ENCODE peak calls at places on chromosome 7, in five cellular contexts. One of them, this sample, is unnamed.

GRCh38 chr7:45057853-45058252 is 30.9 kb downstream of the NACAD start:
- DNase-seq in trophoblast cell: no peak
- DNase-seq in H1: no peak
- DNase-seq in mesenchymal stem cell: peak; percentile 15
- DNase-seq in H9: no peak
- DNase-seq in this sample: no peak

GRCh38 chr7:100823534-100823933 is 3.8 kb downstream of the EPHB4 start:
- DNase-seq in mesenchymal stem cell: no peak
- DNase-seq in H1: no peak
- DNase-seq in H9: no peak
- DNase-seq in trophoblast cell: no peak
- DNase-seq in this sample: no peak

GRCh38 chr7:80781561-80781979 is 137.3 kb downstream of the SEMA3C start:
- DNase-seq in trophoblast cell: no peak
- DNase-seq in H1: no peak
- DNase-seq in mesenchymal stem cell: peak; percentile 60
- DNase-seq in H9: no peak
- DNase-seq in this sample: no peak

GRCh38 chr7:43756368-43757072 is 2.0 kb upstream of the BLVRA start:
- DNase-seq in H9: no peak
- DNase-seq in trophoblast cell: no peak
- DNase-seq in mesenchymal stem cell: peak; percentile 81
- DNase-seq in H1: no peak
- DNase-seq in this sample: no peak

GRCh38 chr7:7857143-7857583 is 111.4 kb upstream of the GLCCI1 start:
- DNase-seq in H9: no peak
- DNase-seq in trophoblast cell: no peak
- DNase-seq in H1: no peak
- DNase-seq in mesenchymal stem cell: no peak
- DNase-seq in this sample: no peak

GRCh38 chr7:22193361-22194016 is 163.5 kb downstream of the RAPGEF5 start:
- DNase-seq in H1: peak; percentile 59
- DNase-seq in H9: peak; percentile 84
- DNase-seq in trophoblast cell: no peak
- DNase-seq in mesenchymal stem cell: peak; percentile 50
- DNase-seq in this sample: peak; percentile 78

GRCh38 chr7:157904211-157904865 is 567.5 kb downstream of the DNAJB6 start:
- DNase-seq in H9: no peak
- DNase-seq in trophoblast cell: no peak
- DNase-seq in mesenchymal stem cell: no peak
- DNase-seq in H1: no peak
- DNase-seq in this sample: no peak

GRCh38 chr7:128848289-128849155 is 14.1 kb upstream of the ATP6V1F start:
- DNase-seq in mesenchymal stem cell: no peak
- DNase-seq in trophoblast cell: no peak
- DNase-seq in H1: no peak
- DNase-seq in H9: no peak
- DNase-seq in this sample: no peak

GRCh38 chr7:148911626-148912025 is 27.5 kb upstream of the EZH2 start:
- DNase-seq in mesenchymal stem cell: no peak
- DNase-seq in trophoblast cell: no peak
- DNase-seq in H9: no peak
- DNase-seq in H1: no peak
- DNase-seq in this sample: no peak

GRCh38 chr7:30478349-30479228 is at the start of gene NOD1:
- DNase-seq in trophoblast cell: peak; percentile 42
- DNase-seq in mesenchymal stem cell: peak; percentile 75
- DNase-seq in H1: peak; percentile 81
- DNase-seq in H9: peak; percentile 77
- DNase-seq in this sample: peak; percentile 51

GRCh38 chr7:1847260-1848001 is 177.4 kb downstream of the ELFN1 start:
- DNase-seq in mesenchymal stem cell: no peak
- DNase-seq in trophoblast cell: no peak
- DNase-seq in H1: no peak
- DNase-seq in H9: no peak
- DNase-seq in this sample: no peak

GRCh38 chr7:150519310-150519709 is 4.6 kb downstream of the GIMAP7 start:
- DNase-seq in mesenchymal stem cell: no peak
- DNase-seq in H9: no peak
- DNase-seq in H1: no peak
- DNase-seq in trophoblast cell: no peak
- DNase-seq in this sample: no peak

GRCh38 chr7:36283711-36284130 is 105.9 kb upstream of the ANLN start:
- DNase-seq in H1: no peak
- DNase-seq in mesenchymal stem cell: peak; percentile 29
- DNase-seq in H9: no peak
- DNase-seq in trophoblast cell: peak; percentile 30
- DNase-seq in this sample: no peak

GRCh38 chr7:36283171-36283570 is 106.5 kb upstream of the ANLN start:
- DNase-seq in mesenchymal stem cell: no peak
- DNase-seq in H9: no peak
- DNase-seq in trophoblast cell: no peak
- DNase-seq in H1: no peak
- DNase-seq in this sample: no peak

GRCh38 chr7:36279926-36280315 is 109.7 kb upstream of the ANLN start:
- DNase-seq in mesenchymal stem cell: no peak
- DNase-seq in H9: no peak
- DNase-seq in trophoblast cell: no peak
- DNase-seq in H1: no peak
- DNase-seq in this sample: no peak

GRCh38 chr7:36280840-36281812 is 108.5 kb upstream of the ANLN start:
- DNase-seq in trophoblast cell: peak; percentile 43
- DNase-seq in mesenchymal stem cell: peak; percentile 86
- DNase-seq in H1: no peak
- DNase-seq in H9: peak; percentile 74
- DNase-seq in this sample: no peak

GRCh38 chr7:36281945-36282727 is 107.5 kb upstream of the ANLN start:
- DNase-seq in H1: no peak
- DNase-seq in H9: no peak
- DNase-seq in mesenchymal stem cell: peak; percentile 33
- DNase-seq in trophoblast cell: no peak
- DNase-seq in this sample: no peak
- H2BK120ac ChIP-seq in H1: peak overlapping the region; percentile 91
- H2BK120ac ChIP-seq in H9: no peak overlapping the region
- H2BK120ac ChIP-seq in mesenchymal stem cell: no peak overlapping the region
- H2BK120ac ChIP-seq in trophoblast cell: no peak overlapping the region
- H2BK120ac ChIP-seq in this sample: no peak overlapping the region

DNA sequence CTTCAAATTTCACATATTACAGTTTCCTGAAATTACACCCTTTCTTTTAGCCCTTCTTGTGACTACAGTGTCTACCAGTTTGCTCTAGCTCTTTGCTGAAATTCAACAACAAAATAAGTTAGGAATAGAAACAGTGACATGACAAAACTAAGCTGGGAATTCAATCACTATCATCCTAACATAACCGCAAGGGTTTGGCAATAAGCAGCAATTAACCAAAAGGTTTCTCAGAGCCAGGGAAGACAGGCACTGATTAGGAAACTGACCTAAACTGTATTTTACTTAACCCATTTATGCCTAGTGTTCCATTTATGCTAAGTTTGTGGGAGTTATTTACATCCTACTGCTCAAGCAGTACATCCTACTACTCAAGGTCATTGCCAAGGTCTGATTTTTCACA is 31.3 kb downstream of the HIBADH start:
- DNase-seq in trophoblast cell: no peak
- DNase-seq in mesenchymal stem cell: no peak
- DNase-seq in H1: no peak
- DNase-seq in H9: no peak
- DNase-seq in this sample: no peak
- H2BK12ac ChIP-seq in trophoblast cell: no peak overlapping the region
- H2BK12ac ChIP-seq in mesenchymal stem cell: no peak overlapping the region
- H2BK12ac ChIP-seq in H1: no peak overlapping the region
- H2BK12ac ChIP-seq in H9: no peak overlapping the region
- H2BK12ac ChIP-seq in this sample: no peak overlapping the region

GRCh38 chr7:14115706-14116105 is 126.2 kb upstream of the ETV1 start:
- DNase-seq in H9: no peak
- DNase-seq in H1: no peak
- DNase-seq in trophoblast cell: no peak
- DNase-seq in mesenchymal stem cell: peak; percentile 5
- DNase-seq in this sample: no peak
- H2BK120ac ChIP-seq in H9: no peak overlapping the region
- H2BK120ac ChIP-seq in H1: no peak overlapping the region
- H2BK120ac ChIP-seq in trophoblast cell: no peak overlapping the region
- H2BK120ac ChIP-seq in mesenchymal stem cell: no peak overlapping the region
- H2BK120ac ChIP-seq in this sample: no peak overlapping the region

DNA sequence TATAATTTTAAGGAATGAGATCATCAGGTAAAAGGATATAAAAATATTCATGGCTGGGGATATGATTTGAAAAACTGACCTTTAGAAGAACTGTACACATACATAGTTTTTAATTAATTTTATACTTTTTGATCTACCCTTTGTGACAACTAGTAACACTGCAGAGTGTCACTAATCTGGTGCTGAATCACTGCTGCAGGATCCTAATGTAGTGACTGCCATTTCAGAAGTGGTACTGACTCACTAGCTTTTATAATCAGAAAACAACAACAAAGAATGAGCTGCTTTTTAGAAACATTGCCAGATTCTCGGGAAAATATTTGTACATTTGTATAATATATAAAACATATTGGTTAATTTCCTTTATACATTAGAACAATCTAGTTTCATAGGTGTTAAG is 110.4 kb downstream of the HIPK2 start:
- DNase-seq in mesenchymal stem cell: peak; percentile 52
- DNase-seq in trophoblast cell: no peak
- DNase-seq in H1: no peak
- DNase-seq in H9: no peak
- DNase-seq in this sample: no peak
- H2BK12ac ChIP-seq in mesenchymal stem cell: no peak overlapping the region
- H2BK12ac ChIP-seq in trophoblast cell: no peak overlapping the region
- H2BK12ac ChIP-seq in H1: no peak overlapping the region
- H2BK12ac ChIP-seq in H9: no peak overlapping the region
- H2BK12ac ChIP-seq in this sample: no peak overlapping the region

DNA sequence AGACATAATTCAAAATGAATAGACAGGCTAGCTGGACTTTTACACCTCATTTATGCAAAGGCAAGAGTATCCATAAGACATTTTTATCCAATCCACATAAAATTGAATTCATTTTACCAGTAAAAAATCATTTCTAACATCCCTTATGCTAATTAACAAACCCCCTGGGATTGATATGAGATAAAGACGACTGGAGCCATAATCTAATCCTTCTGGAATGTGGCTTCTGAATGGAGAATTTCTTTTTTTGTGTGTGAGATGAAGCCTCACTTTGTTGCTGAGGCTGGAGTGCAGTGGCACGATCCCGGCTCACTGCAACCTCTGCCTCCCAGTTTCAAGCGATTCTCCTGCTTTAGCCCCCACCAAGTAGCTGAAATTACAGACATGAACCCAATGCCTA is 90.4 kb downstream of the AKR1D1 start:
- DNase-seq in mesenchymal stem cell: no peak
- DNase-seq in trophoblast cell: no peak
- DNase-seq in H1: no peak
- DNase-seq in H9: no peak
- DNase-seq in this sample: no peak
- H2BK120ac ChIP-seq in mesenchymal stem cell: no peak overlapping the region
- H2BK120ac ChIP-seq in trophoblast cell: peak overlapping the region; percentile 74
- H2BK120ac ChIP-seq in H1: peak overlapping the region; percentile 39
- H2BK120ac ChIP-seq in H9: no peak overlapping the region
- H2BK120ac ChIP-seq in this sample: no peak overlapping the region

GRCh38 chr7:37267251-37267650 is 181.4 kb downstream of the ELMO1 start:
- DNase-seq in trophoblast cell: no peak
- DNase-seq in H9: no peak
- DNase-seq in mesenchymal stem cell: no peak
- DNase-seq in H1: no peak
- DNase-seq in this sample: no peak
- H2BK12ac ChIP-seq in trophoblast cell: no peak overlapping the region
- H2BK12ac ChIP-seq in H9: no peak overlapping the region
- H2BK12ac ChIP-seq in mesenchymal stem cell: no peak overlapping the region
- H2BK12ac ChIP-seq in H1: no peak overlapping the region
- H2BK12ac ChIP-seq in this sample: no peak overlapping the region

GRCh38 chr7:27095897-27096755 is at the start of gene HOXA1:
- DNase-seq in H9: peak; percentile 89
- DNase-seq in H1: peak; percentile 79
- DNase-seq in trophoblast cell: peak; percentile 91
- DNase-seq in mesenchymal stem cell: peak; percentile 85
- DNase-seq in this sample: peak; percentile 48
- H2BK120ac ChIP-seq in H9: no peak within 1 kb of the TSS
- H2BK120ac ChIP-seq in H1: no peak within 1 kb of the TSS
- H2BK120ac ChIP-seq in trophoblast cell: no peak within 1 kb of the TSS
- H2BK120ac ChIP-seq in mesenchymal stem cell: peak within 1 kb of the TSS; percentile 58
- H2BK120ac ChIP-seq in this sample: no peak within 1 kb of the TSS

DNA sequence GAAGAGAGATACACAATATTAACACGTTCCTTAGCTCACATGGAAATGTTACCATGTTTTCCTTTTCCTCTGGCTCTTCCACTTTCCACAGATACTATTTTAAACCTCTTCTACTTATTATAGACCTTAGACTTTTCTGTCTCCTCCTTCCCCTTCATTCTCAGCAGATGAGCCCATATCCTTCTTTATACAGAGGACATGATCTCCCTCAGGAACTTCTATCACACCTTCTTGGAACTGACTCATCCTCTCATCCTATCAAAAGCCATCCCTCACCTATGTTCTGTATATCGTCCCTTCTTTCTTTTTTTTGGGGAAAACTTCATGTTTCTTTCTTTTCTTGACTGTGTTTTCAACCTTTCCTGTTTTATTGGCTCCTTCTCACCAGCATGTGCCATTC is 20.8 kb downstream of the MTPN start:
- DNase-seq in mesenchymal stem cell: no peak
- DNase-seq in H9: no peak
- DNase-seq in H1: no peak
- DNase-seq in trophoblast cell: no peak
- DNase-seq in this sample: no peak
- H2BK12ac ChIP-seq in mesenchymal stem cell: no peak overlapping the region
- H2BK12ac ChIP-seq in H9: no peak overlapping the region
- H2BK12ac ChIP-seq in H1: no peak overlapping the region
- H2BK12ac ChIP-seq in trophoblast cell: no peak overlapping the region
- H2BK12ac ChIP-seq in this sample: no peak overlapping the region

This sample was measured in neuronal stem cell.